ENCODE peak calls at places on chromosomes 11 and 22, in ten cellular contexts. J is psoas muscle, C is body of pancreas, R is uterus, D is MM.1S, H is esophagus squamous epithelium, F is A549, Q is transverse colon, I is right cardiac atrium, Y is upper lobe of right lung. G is an unnamed sample. For H3K4me1, the result is how much of the 10 kb centered on the place peaks cover.

GRCh38 chr22:29000641-29001040 is 61.0 kb downstream of the C22orf31 start:
- DNase-seq in J (no peak), C (no peak), R (no peak), D (no peak), H (no peak), F (no peak), Q (no peak), I (no peak), Y (no peak), G (no peak)

GRCh38 chr11:73072935-73073481 is 69.1 kb downstream of the FCHSD2 start:
- DNase-seq in J (no peak), C (peak), R (no peak), D (peak), H (no peak), F (peak), Q (no peak), I (no peak), Y (no peak), G (no peak)

GRCh38 chr11:71940561-71941219 is 11.8 kb downstream of the RNF121 start:
- DNase-seq in J (no peak), C (no peak), R (no peak), D (no peak), H (no peak), F (no peak), Q (no peak), I (no peak), Y (no peak), G (no peak)

GRCh38 chr11:61460474-61460881 is 30.6 kb downstream of the SDHAF2 start:
- DNase-seq in J (peak), C (no peak), R (peak), D (no peak), H (no peak), F (no peak), Q (no peak), I (no peak), Y (no peak), G (no peak)

GRCh38 chr11:83035070-83035854 is 36.4 kb downstream of the RAB30 start:
- DNase-seq in J (peak), C (no peak), R (no peak), D (no peak), H (no peak), F (no peak), Q (no peak), I (no peak), Y (no peak), G (peak)

GRCh38 chr22:42179616-42180015 is 49.0 kb upstream of the CYP2D6 start:
- DNase-seq in J (no peak), C (no peak), R (no peak), D (no peak), H (no peak), F (no peak), Q (no peak), I (no peak), Y (no peak), G (peak)

GRCh38 chr22:41532908-41533825 is 11.1 kb downstream of the POLR3H start:
- DNase-seq in J (peak), C (peak), R (peak), D (peak), H (no peak), F (peak), Q (peak), I (peak), Y (peak), G (peak)

GRCh38 chr11:44207292-44207691 is 102.6 kb downstream of the ALX4 start:
- DNase-seq in J (no peak), C (no peak), R (no peak), D (no peak), H (no peak), F (no peak), Q (no peak), I (no peak), Y (no peak), G (no peak)

GRCh38 chr11:104792861-104793260 is 105.4 kb downstream of the CASP12 start:
- DNase-seq in J (no peak), C (no peak), R (no peak), D (no peak), H (no peak), F (no peak), Q (no peak), I (no peak), Y (no peak), G (no peak)

GRCh38 chr22:26967282-26967681 is 309.9 kb downstream of the MIAT start:
- DNase-seq in J (no peak), C (no peak), R (no peak), D (no peak), H (no peak), F (no peak), Q (no peak), I (no peak), Y (no peak), G (no peak)

GRCh38 chr22:29245626-29246385 is 22.0 kb downstream of the RHBDD3 start:
- DNase-seq in J (peak), C (peak), R (peak), D (peak), H (peak), F (peak), Q (peak), I (peak), Y (peak), G (peak)

GRCh38 chr11:114447444-114447843 is 8.2 kb downstream of the REXO2 start:
- DNase-seq in J (no peak), C (no peak), R (no peak), D (no peak), H (no peak), F (no peak), Q (no peak), I (no peak), Y (no peak), G (no peak)

GRCh38 chr22:39290724-39291161 is 28.7 kb downstream of the RPL3 start:
- DNase-seq in J (peak), C (peak), R (peak), D (no peak), H (no peak), F (peak), Q (no peak), I (peak), Y (no peak), G (peak)

GRCh38 chr11:60783141-60783484 is 2.0 kb upstream of the MS4A10 start:
- DNase-seq in J (no peak), C (no peak), R (no peak), D (no peak), H (no peak), F (no peak), Q (no peak), I (no peak), Y (peak), G (no peak)

GRCh38 chr11:15793032-15793996 is 563.0 kb downstream of the SOX6 start:
- DNase-seq in J (no peak), C (no peak), R (no peak), D (no peak), H (no peak), F (no peak), Q (no peak), I (no peak), Y (no peak), G (no peak)

GRCh38 chr11:99015634-99016454 is 4.9 kb upstream of the CNTN5 start:
- DNase-seq in J (no peak), C (peak), R (no peak), D (peak), H (no peak), F (peak), Q (no peak), I (no peak), Y (no peak), G (no peak)

GRCh38 chr22:49666146-49666809 is 161.4 kb downstream of the BRD1 start:
- DNase-seq in J (no peak), C (no peak), R (no peak), D (no peak), H (no peak), F (no peak), Q (peak), I (no peak), Y (peak), G (no peak)

GRCh38 chr11:32099516-32099915 is 8.6 kb downstream of the RCN1 start:
- DNase-seq in J (no peak), C (no peak), R (no peak), D (no peak), H (no peak), F (no peak), Q (no peak), I (no peak), Y (no peak), G (no peak)

GRCh38 chr11:6656581-6656915 is 939 bp upstream of the DCHS1 start:
- DNase-seq in J (no peak), C (no peak), R (no peak), D (no peak), H (no peak), F (no peak), Q (no peak), I (no peak), Y (no peak), G (no peak)

GRCh38 chr11:57345555-57346151 is 7.5 kb downstream of the P2RX3 start:
- DNase-seq in J (peak), C (peak), R (peak), D (peak), H (no peak), F (peak), Q (peak), I (peak), Y (peak), G (peak)

GRCh38 chr11:50098186-50098725 is 65.6 kb downstream of the OR4C45 start:
- DNase-seq in J (no peak), C (no peak), R (no peak), D (no peak), H (no peak), F (no peak), Q (no peak), I (no peak), Y (no peak), G (no peak)

GRCh38 chr11:93444671-93445073 is 98.5 kb downstream of the SMCO4 start:
- DNase-seq in J (no peak), C (peak), R (no peak), D (no peak), H (no peak), F (no peak), Q (no peak), I (no peak), Y (no peak), G (peak)

GRCh38 chr11:33178443-33179154 is 17.3 kb upstream of the CSTF3 start:
- DNase-seq in J (no peak), C (no peak), R (no peak), D (no peak), H (no peak), F (no peak), Q (no peak), I (no peak), Y (no peak), G (no peak)

DNA sequence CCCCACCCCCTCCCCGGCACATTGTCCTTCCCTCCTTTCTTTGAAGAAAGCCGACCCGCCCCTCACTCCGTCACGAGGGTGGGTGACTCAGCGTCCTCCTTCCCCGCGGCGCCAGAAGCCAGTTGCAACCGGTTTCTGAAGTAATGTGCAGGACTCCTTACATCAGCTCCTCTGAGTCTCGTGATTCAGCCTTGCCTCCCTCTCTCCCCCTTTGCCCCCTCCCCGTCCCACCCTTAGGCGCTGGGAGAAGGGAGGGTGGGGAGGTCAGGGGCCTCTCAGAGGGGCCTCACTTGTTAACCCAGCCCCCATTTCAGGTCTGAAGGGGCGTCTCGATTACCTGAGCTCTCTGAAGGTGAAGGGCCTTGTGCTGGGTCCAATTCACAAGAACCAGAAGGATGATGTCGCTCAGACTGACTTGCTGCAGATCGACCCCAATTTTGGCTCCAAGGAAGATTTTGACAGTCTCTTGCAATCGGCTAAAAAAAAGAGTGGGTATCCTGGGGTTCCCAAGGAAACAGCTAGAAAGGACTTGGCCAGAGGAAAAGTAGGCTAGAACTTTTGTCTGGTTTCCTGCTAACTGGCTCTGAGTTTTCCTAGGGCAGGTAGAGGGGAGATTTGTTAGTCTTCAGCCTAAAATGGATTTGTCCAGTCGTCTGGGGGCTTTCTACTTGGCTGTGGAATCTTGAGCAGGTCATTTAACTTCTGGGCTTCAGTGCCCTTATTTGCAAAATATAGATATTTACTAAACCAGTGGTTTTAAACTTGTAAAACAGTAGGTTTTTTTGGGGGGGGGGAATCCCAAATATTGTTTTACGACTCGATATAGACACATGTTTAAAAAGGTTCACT is 1.1 kb downstream of the SLC3A2 start:
- DNase-seq in J (peak), C (peak), R (peak), D (peak), H (peak), F (peak), Q (peak), I (peak), Y (peak), G (peak)
- H3K4me1 ChIP-seq in J (under half), C (half or more), R (under half), D (under half), H (under half), F (half or more), Q (under half), I (under half), Y (under half), G (under half)

DNA sequence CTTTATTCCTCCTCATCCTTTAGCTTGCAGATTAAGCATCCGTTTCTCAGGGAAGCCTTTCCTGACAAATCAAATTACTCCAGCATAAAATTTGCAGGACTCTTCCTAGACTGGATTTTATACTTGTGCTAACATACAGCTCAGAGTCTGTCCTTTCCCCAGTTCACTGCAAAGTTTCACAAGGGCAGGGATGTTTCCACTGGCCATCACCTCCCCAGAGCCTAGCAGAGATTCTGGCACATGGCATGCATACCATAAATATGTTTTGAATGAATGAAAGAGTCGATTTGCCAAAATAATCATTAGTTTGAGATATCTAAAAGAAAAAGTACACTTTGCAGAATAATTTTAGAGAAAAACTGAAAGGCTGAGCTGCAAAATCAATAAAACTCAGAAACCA is 10.6 kb downstream of the MSANTD4 start:
- DNase-seq in J (no peak), C (no peak), R (no peak), D (no peak), H (no peak), F (no peak), Q (no peak), I (no peak), Y (no peak), G (no peak)
- H3K27ac ChIP-seq in J (no peak), C (no peak), R (no peak), D (no peak), H (no peak), F (no peak), Q (no peak), I (no peak), Y (no peak), G (no peak)

DNA sequence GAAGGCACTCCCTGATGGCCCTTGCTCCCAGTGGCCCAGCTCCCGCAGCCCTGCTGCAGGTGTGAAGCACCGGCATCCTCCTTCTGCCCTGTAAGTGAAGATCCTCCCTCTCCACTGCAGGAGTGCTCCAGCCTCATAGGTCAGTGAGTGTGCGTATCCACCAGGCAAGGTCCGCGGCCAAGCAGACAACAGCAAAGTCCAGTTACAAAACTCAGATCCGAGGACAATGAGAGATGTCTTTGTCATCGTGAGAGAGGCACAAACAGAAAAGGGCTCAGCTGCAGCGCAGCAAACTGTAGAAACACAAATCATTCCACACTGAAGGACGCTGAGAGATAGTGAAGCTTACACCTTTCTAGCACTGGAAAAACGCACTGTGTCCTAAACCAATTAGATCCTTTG is 46.1 kb downstream of the MYH9 start:
- DNase-seq in J (no peak), C (no peak), R (peak), D (no peak), H (no peak), F (no peak), Q (no peak), I (no peak), Y (no peak), G (no peak)
- H3K4me1 ChIP-seq in J (under half), C (half or more), R (under half), D (under half), H (half or more), F (half or more), Q (half or more), I (under half), Y (half or more), G (under half)

GRCh38 chr22:20523118-20523983 is 15.9 kb downstream of the MED15 start:
- DNase-seq in J (no peak), C (no peak), R (no peak), D (no peak), H (no peak), F (no peak), Q (no peak), I (no peak), Y (no peak), G (no peak)
- H3K27ac ChIP-seq in J (peak), C (no peak), R (no peak), D (no peak), H (no peak), F (peak), Q (peak), I (peak), Y (no peak), G (no peak)

GRCh38 chr11:1752907-1753425 is 2.6 kb upstream of the IFITM10 start:
- DNase-seq in J (no peak), C (no peak), R (no peak), D (no peak), H (no peak), F (no peak), Q (no peak), I (no peak), Y (no peak), G (no peak)

GRCh38 chr11:1753426-1754305 is 3.3 kb upstream of the IFITM10 start:
- DNase-seq in J (no peak), C (no peak), R (no peak), D (no peak), H (no peak), F (no peak), Q (no peak), I (no peak), Y (peak), G (no peak)

GRCh38 chr11:1751521-1751921 is 1.1 kb upstream of the IFITM10 start:
- DNase-seq in J (no peak), C (no peak), R (no peak), D (no peak), H (no peak), F (no peak), Q (no peak), I (no peak), Y (peak), G (no peak)

GRCh38 chr11:1750840-1751520 is 585 bp upstream of the IFITM10 start:
- DNase-seq in J (no peak), C (no peak), R (no peak), D (no peak), H (no peak), F (no peak), Q (peak), I (no peak), Y (peak), G (peak)

GRCh38 chr11:1751999-1752906 is 1.9 kb upstream of the IFITM10 start:
- DNase-seq in J (no peak), C (no peak), R (no peak), D (no peak), H (no peak), F (no peak), Q (peak), I (no peak), Y (peak), G (peak)
- H3K4me1 ChIP-seq in J (half or more), C (under half), R (under half), D (under half), H (under half), F (under half), Q (under half), I (under half), Y (under half), G (under half)

DNA sequence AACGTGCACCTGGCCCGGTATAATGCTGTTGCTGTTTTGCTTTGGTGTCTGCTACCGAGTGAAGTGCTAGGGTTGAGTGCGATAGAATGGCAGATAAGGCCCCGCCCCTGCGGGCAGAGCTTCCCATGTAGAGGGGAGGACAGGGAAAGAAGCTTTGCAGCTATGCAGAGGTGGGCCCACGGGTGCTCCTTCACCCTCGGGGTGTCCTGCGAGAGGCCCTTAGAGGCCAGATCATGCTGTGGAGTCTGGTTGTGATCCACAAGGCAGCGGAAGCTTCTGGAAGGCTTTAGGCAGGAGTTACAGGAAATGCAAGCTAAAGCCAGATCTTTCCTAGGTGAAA is 3.2 kb downstream of the LRP5 start:
- DNase-seq in J (no peak), C (no peak), R (no peak), D (no peak), H (no peak), F (no peak), Q (peak), I (peak), Y (no peak), G (no peak)
- H3K27ac ChIP-seq in J (peak), C (peak), R (peak), D (no peak), H (no peak), F (peak), Q (peak), I (peak), Y (peak), G (peak)

GRCh38 chr11:64639885-64640284 is 48.9 kb downstream of the SLC22A12 start:
- DNase-seq in J (no peak), C (no peak), R (no peak), D (no peak), H (no peak), F (no peak), Q (no peak), I (no peak), Y (no peak), G (no peak)
- H3K4me1 ChIP-seq in J (under half), C (under half), R (under half), D (under half), H (under half), F (under half), Q (under half), I (under half), Y (under half), G (under half)

DNA sequence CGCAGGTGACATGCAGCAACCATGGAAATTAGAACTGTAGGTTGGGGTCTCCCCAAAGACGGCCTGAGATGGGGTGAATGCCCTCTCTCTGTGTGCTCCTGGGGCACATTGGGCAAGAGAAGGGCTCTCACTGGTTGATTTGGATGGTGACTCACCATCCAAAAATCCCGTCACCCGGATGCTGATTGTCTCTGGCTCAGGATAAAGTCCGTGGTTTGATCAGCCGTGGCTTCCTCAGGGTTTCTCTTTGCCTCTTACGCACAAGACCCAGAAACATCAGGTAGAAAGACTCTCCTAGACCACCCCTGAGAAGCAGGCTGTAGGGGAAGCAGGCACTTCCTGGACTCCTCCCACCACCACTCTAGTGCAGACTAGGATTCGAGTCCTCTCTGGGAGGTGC is 176.1 kb upstream of the NCAM1 start:
- DNase-seq in J (peak), C (peak), R (no peak), D (no peak), H (no peak), F (no peak), Q (no peak), I (peak), Y (no peak), G (peak)
- H3K27ac ChIP-seq in J (no peak), C (no peak), R (no peak), D (no peak), H (no peak), F (no peak), Q (no peak), I (peak), Y (no peak), G (peak)

GRCh38 chr11:117859061-117859460 is 17.4 kb downstream of the FXYD6 start:
- DNase-seq in J (no peak), C (no peak), R (peak), D (no peak), H (no peak), F (no peak), Q (no peak), I (no peak), Y (no peak), G (no peak)
- H3K4me1 ChIP-seq in J (under half), C (under half), R (under half), D (under half), H (under half), F (under half), Q (under half), I (under half), Y (under half), G (under half)

GRCh38 chr22:46267431-46268279 is at the start of gene TTC38:
- DNase-seq in J (peak), C (peak), R (peak), D (peak), H (no peak), F (peak), Q (peak), I (peak), Y (peak), G (peak)
- H3K27ac ChIP-seq in J (peak), C (peak), R (peak), D (no peak), H (peak), F (peak), Q (peak), I (peak), Y (peak), G (peak)

G was measured in SJCRH30.